ENCODE peak calls at places on chromosomes 5 and 9, in five cellular contexts. C is fibroblast of pulmonary artery, H is H9, U is psoas muscle, K is gastrocnemius medialis. G is an unnamed sample.

GRCh38 chr9:38022203-38022602 is 46.8 kb downstream of the SHB start:
- DNase-seq in C (no peak), H (no peak), U (no peak), K (no peak), G (no peak)

GRCh38 chr5:2223303-2223702 is 340.6 kb upstream of the IRX4 start:
- DNase-seq in C (no peak), H (no peak), U (no peak), K (no peak), G (peak)

GRCh38 chr5:179731791-179732411 is 721 bp upstream of the MAML1 start:
- DNase-seq in C (peak), H (peak), U (peak), K (peak), G (no peak)

GRCh38 chr9:113648048-113648447 is 184.5 kb downstream of the RGS3 start:
- DNase-seq in C (no peak), H (no peak), U (no peak), K (no peak), G (no peak)

GRCh38 chr9:78563269-78563668 is 266.3 kb downstream of the PSAT1 start:
- DNase-seq in C (no peak), H (no peak), U (no peak), K (no peak), G (no peak)

GRCh38 chr5:72272393-72272792 is 47.6 kb downstream of the MRPS27 start:
- DNase-seq in C (no peak), H (no peak), U (no peak), K (no peak), G (no peak)

GRCh38 chr5:66967826-66968262 is 228.8 kb downstream of the CD180 start:
- DNase-seq in C (peak), H (no peak), U (no peak), K (no peak), G (no peak)

GRCh38 chr5:171367424-171368370 is 20.0 kb upstream of the NPM1 start:
- DNase-seq in C (peak), H (no peak), U (no peak), K (no peak), G (no peak)

GRCh38 chr5:56383761-56384160 is 150.6 kb upstream of the ANKRD55 start:
- DNase-seq in C (no peak), H (no peak), U (no peak), K (no peak), G (no peak)

GRCh38 chr5:75734913-75735789 is 17.9 kb upstream of the POC5 start:
- DNase-seq in C (peak), H (peak), U (no peak), K (no peak), G (no peak)

GRCh38 chr5:75678155-75678554 is 39.1 kb downstream of the POC5 start:
- DNase-seq in C (no peak), H (no peak), U (no peak), K (no peak), G (no peak)

GRCh38 chr9:21683484-21684175 is 118.8 kb upstream of the MTAP start:
- DNase-seq in C (peak), H (no peak), U (no peak), K (no peak), G (no peak)

GRCh38 chr9:128011071-128011817 is 30.5 kb upstream of the EEIG1 start:
- DNase-seq in C (no peak), H (no peak), U (peak), K (no peak), G (no peak)

GRCh38 chr5:178113141-178113787 is at the start of gene N4BP3:
- DNase-seq in C (peak), H (peak), U (peak), K (no peak), G (no peak)

GRCh38 chr9:14985419-14985818 is 75.2 kb upstream of the FREM1 start:
- DNase-seq in C (no peak), H (no peak), U (no peak), K (no peak), G (no peak)

GRCh38 chr5:55582256-55582655 is 47.5 kb upstream of the PLPP1 start:
- DNase-seq in C (no peak), H (no peak), U (no peak), K (no peak), G (no peak)

GRCh38 chr5:168312606-168313297 is 21.3 kb downstream of the WWC1 start:
- DNase-seq in C (no peak), H (no peak), U (no peak), K (no peak), G (no peak)

GRCh38 chr5:180133060-180133459 is 61.5 kb upstream of the RNF130 start:
- DNase-seq in C (no peak), H (no peak), U (no peak), K (no peak), G (peak)

GRCh38 chr9:131873361-131873760 is 133.5 kb upstream of the RAPGEF1 start:
- DNase-seq in C (no peak), H (no peak), U (no peak), K (no peak), G (no peak)

GRCh38 chr5:120873083-120873482 is 409.0 kb downstream of the PRR16 start:
- DNase-seq in C (no peak), H (no peak), U (no peak), K (no peak), G (no peak)

GRCh38 chr9:63859475-63860215 is 1425.4 kb downstream of the FOXD4L5 start:
- DNase-seq in C (peak), H (no peak), U (peak), K (peak), G (peak)

GRCh38 chr5:130796902-130797301 is 368.2 kb downstream of the HINT1 start:
- DNase-seq in C (no peak), H (no peak), U (no peak), K (no peak), G (no peak)

GRCh38 chr5:149114403-149115312 is 26.6 kb upstream of the ABLIM3 start:
- DNase-seq in C (peak), H (peak), U (no peak), K (peak), G (no peak)

GRCh38 chr9:91536211-91536691 is 112.6 kb upstream of the NFIL3 start:
- DNase-seq in C (no peak), H (no peak), U (no peak), K (no peak), G (no peak)

GRCh38 chr5:61496406-61497307 is 164.6 kb downstream of the ZSWIM6 start:
- DNase-seq in C (peak), H (no peak), U (no peak), K (no peak), G (no peak)

GRCh38 chr5:54251981-54252380 is 58.4 kb downstream of the ARL15 start:
- DNase-seq in C (no peak), H (no peak), U (no peak), K (no peak), G (no peak)

DNA sequence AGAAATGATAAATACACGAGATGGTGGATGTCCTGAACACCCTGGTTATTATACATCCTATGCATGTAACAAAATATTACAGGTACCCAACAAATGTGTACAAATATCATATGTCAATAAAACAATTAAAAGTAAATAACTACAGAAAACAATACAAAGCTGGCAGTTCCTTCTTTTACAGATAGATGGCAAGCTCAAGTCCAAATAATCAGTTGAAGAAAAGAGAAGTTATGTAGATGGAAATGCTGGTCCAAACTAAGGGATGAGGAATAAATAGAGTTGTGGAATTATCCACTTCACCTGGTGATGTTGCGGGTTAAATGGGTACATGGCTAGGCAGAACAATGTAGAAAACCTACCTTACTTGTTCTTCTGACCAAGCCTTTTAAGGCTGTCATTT is 79.4 kb downstream of the PALM2AKAP2 start:
- DNase-seq in C (no peak), H (no peak), U (no peak), K (no peak), G (no peak)
- TF ChIP-seq CTCF in C (peak), H (peak), U (peak), K (no peak), G (peak)

GRCh38 chr5:153425914-153426313 is 64.6 kb upstream of the GRIA1 start:
- DNase-seq in C (no peak), H (peak), U (no peak), K (no peak), G (no peak)
- TF ChIP-seq CTCF in C (peak), H (peak), U (no peak), K (no peak), G (peak)

DNA sequence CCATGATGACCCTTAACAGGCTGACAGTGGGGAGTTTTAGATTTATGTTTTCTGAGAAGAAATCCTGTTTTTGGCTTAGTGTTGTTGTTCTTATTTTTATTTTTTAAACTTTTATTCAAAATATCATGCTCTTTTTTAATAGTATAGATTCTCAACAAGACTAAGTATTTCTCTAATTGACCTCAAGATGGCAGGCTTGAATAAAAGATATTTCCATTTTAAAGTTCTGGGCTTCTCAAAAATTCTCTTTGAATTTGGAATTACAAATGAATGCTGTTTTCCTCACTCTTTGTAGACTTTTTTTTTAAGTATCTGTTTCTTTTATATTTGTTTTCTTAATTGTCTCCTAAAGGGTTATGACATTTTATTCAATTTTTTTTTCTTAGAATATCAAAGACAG is 50.0 kb upstream of the SH3GL2 start:
- DNase-seq in C (peak), H (no peak), U (no peak), K (no peak), G (no peak)
- TF ChIP-seq CTCF in C (peak), H (peak), U (peak), K (no peak), G (peak)

GRCh38 chr5:139711852-139712171 is 63.7 kb downstream of the CXXC5 start:
- DNase-seq in C (no peak), H (no peak), U (no peak), K (no peak), G (no peak)

GRCh38 chr5:139711067-139711851 is 63.1 kb downstream of the CXXC5 start:
- DNase-seq in C (no peak), H (peak), U (peak), K (no peak), G (peak)

GRCh38 chr5:139708877-139709586 is 60.9 kb downstream of the CXXC5 start:
- DNase-seq in C (no peak), H (no peak), U (peak), K (no peak), G (peak)

GRCh38 chr5:139709587-139710369 is 61.6 kb downstream of the CXXC5 start:
- DNase-seq in C (no peak), H (peak), U (peak), K (no peak), G (peak)

GRCh38 chr5:139710370-139711066 is 62.4 kb downstream of the CXXC5 start:
- DNase-seq in C (peak), H (peak), U (peak), K (no peak), G (peak)
- TF ChIP-seq CTCF in C (no peak), H (no peak), U (no peak), K (no peak), G (no peak)

GRCh38 chr5:15475365-15475764 is 24.6 kb upstream of the FBXL7 start:
- DNase-seq in C (no peak), H (no peak), U (no peak), K (no peak), G (no peak)

GRCh38 chr5:15476977-15477376 is 23.0 kb upstream of the FBXL7 start:
- DNase-seq in C (no peak), H (no peak), U (no peak), K (no peak), G (no peak)

GRCh38 chr5:15474143-15474719 is 25.7 kb upstream of the FBXL7 start:
- DNase-seq in C (no peak), H (no peak), U (no peak), K (no peak), G (no peak)

DNA sequence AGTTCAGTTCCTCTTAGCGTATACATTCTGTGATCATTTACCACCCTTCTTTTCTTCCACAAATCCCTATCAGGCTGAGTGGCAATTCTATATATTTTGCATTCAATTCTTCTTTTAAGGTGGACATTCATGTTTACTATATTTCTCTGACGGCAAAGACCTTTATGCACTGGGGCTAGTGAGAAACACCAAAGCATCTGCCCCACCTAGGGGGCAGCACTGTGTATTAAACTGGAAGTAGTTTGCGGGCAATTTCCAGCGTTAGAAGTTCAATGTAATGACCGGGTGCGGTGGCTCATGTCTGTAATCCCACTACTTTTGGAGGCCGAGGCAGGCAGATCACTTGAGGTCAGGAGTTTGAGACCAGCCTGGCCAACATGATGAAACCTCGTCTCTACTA is 27.9 kb upstream of the FBXL7 start:
- DNase-seq in C (no peak), H (peak), U (no peak), K (no peak), G (no peak)
- TF ChIP-seq CTCF in C (peak), H (peak), U (no peak), K (no peak), G (no peak)

G was measured in osteocyte.